ENCODE peak calls at places on chromosomes 12 and 14, in seven cellular contexts. Z is KBM-7, U is GM20000, A is neural crest cell, Y is ELR, X is cardiac muscle cell, V is M059J. I is an unnamed sample.

GRCh38 chr12:15322164-15323054 is at the start of gene PTPRO:
- DNase-seq in Y (peak), A (peak), Z (no peak), X (peak), U (no peak), V (peak), I (no peak)

GRCh38 chr12:46472893-46473633 is 100.5 kb upstream of the SLC38A2 start:
- DNase-seq in U (no peak), V (peak), A (no peak), Y (peak), X (peak), Z (no peak), I (no peak)

GRCh38 chr12:30959110-30959710 is 32.7 kb downstream of the TSPAN11 start:
- DNase-seq in U (no peak), Z (no peak), X (no peak), A (no peak), V (no peak), Y (no peak), I (no peak)

GRCh38 chr12:47382305-47382704 is 302.5 kb upstream of the AMIGO2 start:
- DNase-seq in A (no peak), V (no peak), X (no peak), U (no peak), Z (no peak), Y (no peak), I (no peak)

GRCh38 chr12:28936221-28936620 is 212.9 kb upstream of the FAR2 start:
- DNase-seq in X (no peak), A (no peak), V (no peak), Z (peak), Y (no peak), U (no peak), I (no peak)

GRCh38 chr12:54678131-54678530 is 30.0 kb upstream of the DCD start:
- DNase-seq in A (no peak), Y (no peak), Z (no peak), X (no peak), V (no peak), U (no peak), I (no peak)

GRCh38 chr12:49983892-49984291 is 11.1 kb downstream of the AQP6 start:
- DNase-seq in X (peak), V (peak), Z (no peak), A (no peak), U (no peak), Y (peak), I (no peak)

GRCh38 chr14:68409355-68409754 is 383.5 kb downstream of the ZFP36L1 start:
- DNase-seq in U (no peak), V (no peak), X (no peak), Y (no peak), Z (peak), A (no peak), I (no peak)

GRCh38 chr12:32854097-32854496 is 42.5 kb downstream of the PKP2 start:
- DNase-seq in A (no peak), Y (no peak), X (peak), Z (no peak), V (no peak), U (no peak), I (no peak)

GRCh38 chr12:34304546-34304945 is 282.2 kb downstream of the ALG10 start:
- DNase-seq in V (no peak), X (no peak), Y (no peak), A (no peak), U (no peak), Z (no peak), I (no peak)

GRCh38 chr12:67650127-67650495 is 1.6 kb downstream of the DYRK2 start:
- DNase-seq in X (peak), Y (peak), U (peak), V (no peak), Z (peak), A (no peak), I (no peak)

GRCh38 chr14:100472491-100472890 is 114.7 kb downstream of the BEGAIN start:
- DNase-seq in U (no peak), A (no peak), V (no peak), X (no peak), Y (no peak), Z (no peak), I (no peak)

GRCh38 chr12:124450376-124450750 is 117.0 kb downstream of the NCOR2 start:
- DNase-seq in Y (no peak), V (no peak), Z (no peak), U (no peak), X (no peak), A (no peak), I (no peak)

GRCh38 chr14:36522347-36522971 is 2.4 kb upstream of the NKX2-1 start:
- DNase-seq in Y (no peak), V (no peak), Z (no peak), U (no peak), A (peak), X (no peak), I (no peak)

GRCh38 chr12:96861656-96862055 is 45.4 kb upstream of the NEDD1 start:
- DNase-seq in Z (no peak), A (no peak), Y (peak), U (no peak), V (peak), X (no peak), I (no peak)

GRCh38 chr12:112418248-112418595 is 525 bp upstream of the PTPN11 start:
- DNase-seq in Y (peak), A (no peak), Z (no peak), X (no peak), U (no peak), V (no peak), I (peak)

GRCh38 chr14:52286659-52287649 is 19.5 kb downstream of the PTGDR start:
- DNase-seq in V (no peak), Z (no peak), Y (no peak), U (no peak), X (no peak), A (no peak), I (no peak)

I was measured in GM12865.